ENCODE peak calls at places on chromosomes 11 and 22, in six cellular contexts. T is HTR-8/SVneo; O is cerebellum; L is RCC 7860; K is naive thymus-derived CD4-positive, alpha-beta T cell; G is brain microvascular endothelial cell. J is an unnamed sample.

GRCh38 chr11:115611343-115611742 is 107.1 kb upstream of the CADM1 start:
- DNase-seq in G (no peak), K (no peak), O (no peak), L (no peak), T (no peak), J (no peak)

GRCh38 chr11:117517097-117517496 is 189.4 kb downstream of the CEP164 start:
- DNase-seq in K (no peak), L (no peak), O (peak; percentile 32), G (no peak), T (no peak), J (no peak)

GRCh38 chr11:35662649-35663407 is at the start of gene TRIM44:
- DNase-seq in G (peak; percentile 76), T (peak; percentile 80), O (peak; percentile 89), K (peak; percentile 84), L (peak; percentile 64), J (peak; percentile 52)

GRCh38 chr11:10413268-10413667 is 41.8 kb upstream of the AMPD3 start:
- DNase-seq in G (peak; percentile 36), L (no peak), T (no peak), O (no peak), K (no peak), J (no peak)

GRCh38 chr22:49211176-49211575 is 616.5 kb downstream of the BRD1 start:
- DNase-seq in O (no peak), G (no peak), K (no peak), T (no peak), L (no peak), J (no peak)

GRCh38 chr22:24133187-24133965 is 47.9 kb upstream of the SUSD2 start:
- DNase-seq in G (no peak), O (no peak), L (no peak), T (no peak), K (no peak), J (no peak)

GRCh38 chr11:119309411-119309810 is 7.5 kb downstream of the MCAM start:
- DNase-seq in O (no peak), K (no peak), G (no peak), L (no peak), T (no peak), J (no peak)

GRCh38 chr11:95268386-95268785 is 37.4 kb upstream of the SESN3 start:
- DNase-seq in L (no peak), K (no peak), O (no peak), T (no peak), G (no peak), J (no peak)

GRCh38 chr11:86291466-86292262 is 10.4 kb upstream of the HIKESHI start:
- DNase-seq in T (peak; percentile 48), G (peak; percentile 27), L (peak; percentile 26), K (peak; percentile 63), O (peak; percentile 17), J (peak; percentile 4)

GRCh38 chr22:47065756-47066615 is 303.5 kb downstream of the TBC1D22A start:
- DNase-seq in G (peak; percentile 44), K (no peak), T (no peak), L (no peak), O (no peak), J (no peak)

GRCh38 chr11:8775341-8776133 is 92.9 kb downstream of the RPL27A start:
- DNase-seq in G (no peak), L (no peak), O (no peak), K (no peak), T (no peak), J (no peak)

GRCh38 chr22:24436553-24436952 is 9.2 kb downstream of the ADORA2A start:
- DNase-seq in L (no peak), K (no peak), O (no peak), T (no peak), G (no peak), J (no peak)

GRCh38 chr11:89608234-89608966 is 101.7 kb upstream of the TRIM77 start:
- DNase-seq in L (no peak), T (no peak), O (no peak), G (no peak), K (no peak), J (no peak)

GRCh38 chr11:35347921-35348331 is 71.4 kb downstream of the SLC1A2 start:
- DNase-seq in L (no peak), K (no peak), G (no peak), T (no peak), O (peak; percentile 66), J (peak; percentile 33)

GRCh38 chr11:119374632-119375394 is 6.7 kb downstream of the USP2 start:
- DNase-seq in K (no peak), G (no peak), L (no peak), T (no peak), O (no peak), J (no peak)

GRCh38 chr11:76700177-76701100 is 29.9 kb upstream of the LRRC32 start:
- DNase-seq in T (peak; percentile 90), O (no peak), G (peak; percentile 86), K (no peak), L (peak; percentile 77), J (peak; percentile 32)

GRCh38 chr11:19683141-19683805 is 29.4 kb upstream of the NAV2 start:
- DNase-seq in O (peak; percentile 76), L (peak; percentile 38), K (no peak), G (no peak), T (no peak), J (no peak)

GRCh38 chr22:44999687-45000086 is 10.1 kb downstream of the PHF21B start:
- DNase-seq in G (no peak), L (no peak), T (no peak), O (no peak), K (no peak), J (no peak)

GRCh38 chr22:44888491-44888941 is 121.3 kb downstream of the PHF21B start:
- DNase-seq in G (no peak), K (no peak), L (no peak), T (no peak), O (no peak), J (no peak)

GRCh38 chr11:72122607-72123006 is 10.1 kb upstream of the ANAPC15 start:
- DNase-seq in O (no peak), K (no peak), G (no peak), T (no peak), L (no peak), J (no peak)